ENCODE peak calls at places on chromosomes 2 and 18, in six cellular contexts. M, F, B, P, K and W are unnamed samples.

GRCh38 chr2:55838653-55839052 is 84.9 kb downstream of the EFEMP1 start:
- DNase-seq in M (no peak), F (no peak), B (no peak), P (no peak), K (no peak), W (no peak)

GRCh38 chr2:182994228-182994912 is 43.9 kb downstream of the NCKAP1 start:
- DNase-seq in M (no peak), F (no peak), B (no peak), P (no peak), K (no peak), W (no peak)

GRCh38 chr2:85810376-85811172 is 56.8 kb downstream of the ATOH8 start:
- DNase-seq in M (no peak), F (no peak), B (no peak), P (no peak), K (no peak), W (no peak)

GRCh38 chr2:232341739-232342126 is 36.8 kb upstream of the ALPP start:
- DNase-seq in M (peak), F (no peak), B (peak), P (no peak), K (no peak), W (no peak)

GRCh38 chr2:59806486-59806885 is 747.0 kb downstream of the BCL11A start:
- DNase-seq in M (no peak), F (no peak), B (no peak), P (no peak), K (no peak), W (no peak)

GRCh38 chr2:29212009-29212408 is 96.8 kb downstream of the CLIP4 start:
- DNase-seq in M (no peak), F (no peak), B (no peak), P (peak), K (no peak), W (no peak)

GRCh38 chr2:65367517-65367916 is 64.9 kb downstream of the SPRED2 start:
- DNase-seq in M (no peak), F (peak), B (no peak), P (no peak), K (peak), W (no peak)

GRCh38 chr18:42181474-42181873 is 226.4 kb downstream of the PIK3C3 start:
- DNase-seq in M (no peak), F (no peak), B (no peak), P (no peak), K (no peak), W (no peak)

GRCh38 chr2:143844986-143845385 is 674.9 kb downstream of the ZEB2 start:
- DNase-seq in M (no peak), F (no peak), B (no peak), P (no peak), K (no peak), W (no peak)

GRCh38 chr2:237297421-237298155 is 116.4 kb downstream of the COL6A3 start:
- DNase-seq in M (no peak), F (no peak), B (no peak), P (no peak), K (peak), W (no peak)

GRCh38 chr2:527581-527980 is 149.6 kb downstream of the TMEM18 start:
- DNase-seq in M (no peak), F (no peak), B (no peak), P (peak), K (no peak), W (no peak)

GRCh38 chr2:120650022-120650644 is 85.5 kb upstream of the GLI2 start:
- DNase-seq in M (no peak), F (no peak), B (no peak), P (no peak), K (no peak), W (no peak)

GRCh38 chr18:808086-808485 is 4.0 kb downstream of the YES1 start:
- DNase-seq in M (peak), F (peak), B (no peak), P (no peak), K (no peak), W (no peak)

GRCh38 chr2:71070294-71071025 is 2.0 kb downstream of the NAGK start:
- DNase-seq in M (peak), F (peak), B (no peak), P (peak), K (no peak), W (peak)

GRCh38 chr2:29115797-29116781 is 874 bp downstream of the CLIP4 start:
- DNase-seq in M (peak), F (peak), B (peak), P (peak), K (peak), W (no peak)